ENCODE peak calls at places on chromosome 7, in four cellular contexts. O is brain microvascular endothelial cell, E is cardiac muscle cell, X is stomach. D is an unnamed sample.

GRCh38 chr7:107879400-107880035 is 11.5 kb upstream of the DLD start:
- DNase-seq in O (peak), E (peak), X (peak), D (no peak)

GRCh38 chr7:65429642-65430343 is 56.1 kb downstream of the ZNF92 start:
- DNase-seq in O (no peak), E (no peak), X (no peak), D (no peak)

GRCh38 chr7:22202141-22202540 is 154.8 kb downstream of the RAPGEF5 start:
- DNase-seq in O (peak), E (peak), X (no peak), D (no peak)

GRCh38 chr7:108452707-108453106 is 3.5 kb downstream of the NRCAM start:
- DNase-seq in O (peak), E (peak), X (no peak), D (no peak)

GRCh38 chr7:137003606-137004005 is 135.2 kb downstream of the CHRM2 start:
- DNase-seq in O (no peak), E (no peak), X (no peak), D (no peak)

GRCh38 chr7:45644237-45644636 is 70.1 kb downstream of the ADCY1 start:
- DNase-seq in O (no peak), E (no peak), X (peak), D (peak)

GRCh38 chr7:27775772-27776171 is 35.8 kb downstream of the TAX1BP1 start:
- DNase-seq in O (no peak), E (no peak), X (no peak), D (no peak)

GRCh38 chr7:25726180-25726579 is 425.8 kb upstream of the NFE2L3 start:
- DNase-seq in O (no peak), E (no peak), X (no peak), D (no peak)

GRCh38 chr7:13009517-13009916 is 322.1 kb downstream of the ARL4A start:
- DNase-seq in O (no peak), E (no peak), X (no peak), D (no peak)

GRCh38 chr7:32163141-32163806 is 93.1 kb upstream of the PDE1C start:
- DNase-seq in O (peak), E (peak), X (no peak), D (peak)

GRCh38 chr7:20030915-20031362 is 186.2 kb downstream of the MACC1 start:
- DNase-seq in O (peak), E (peak), X (no peak), D (no peak)

GRCh38 chr7:137609500-137609899 is 237.3 kb downstream of the DGKI start:
- DNase-seq in O (peak), E (peak), X (no peak), D (no peak)

GRCh38 chr7:116241296-116241695 is 31.0 kb downstream of the TES start:
- DNase-seq in O (no peak), E (no peak), X (no peak), D (no peak)

GRCh38 chr7:155883491-155884224 is 71.4 kb upstream of the SHH start:
- DNase-seq in O (no peak), E (no peak), X (peak), D (no peak)

GRCh38 chr7:143405671-143406352 is 2.8 kb downstream of the EPHA1 start:
- DNase-seq in O (no peak), E (no peak), X (no peak), D (no peak)

GRCh38 chr7:10704653-10705052 is 269.0 kb upstream of the PHF14 start:
- DNase-seq in O (no peak), E (no peak), X (no peak), D (no peak)

GRCh38 chr7:10706875-10707493 is 266.7 kb upstream of the PHF14 start:
- DNase-seq in O (no peak), E (no peak), X (no peak), D (no peak)

GRCh38 chr7:10707519-10707918 is 266.2 kb upstream of the PHF14 start:
- DNase-seq in O (no peak), E (no peak), X (no peak), D (no peak)

GRCh38 chr7:10703981-10704380 is 269.7 kb upstream of the PHF14 start:
- DNase-seq in O (no peak), E (no peak), X (no peak), D (no peak)

GRCh38 chr7:10708447-10708846 is 265.2 kb upstream of the PHF14 start:
- DNase-seq in O (no peak), E (no peak), X (no peak), D (no peak)
- TF ChIP-seq CTCF in O (peak), E (no peak), X (no peak), D (no peak)

DNA sequence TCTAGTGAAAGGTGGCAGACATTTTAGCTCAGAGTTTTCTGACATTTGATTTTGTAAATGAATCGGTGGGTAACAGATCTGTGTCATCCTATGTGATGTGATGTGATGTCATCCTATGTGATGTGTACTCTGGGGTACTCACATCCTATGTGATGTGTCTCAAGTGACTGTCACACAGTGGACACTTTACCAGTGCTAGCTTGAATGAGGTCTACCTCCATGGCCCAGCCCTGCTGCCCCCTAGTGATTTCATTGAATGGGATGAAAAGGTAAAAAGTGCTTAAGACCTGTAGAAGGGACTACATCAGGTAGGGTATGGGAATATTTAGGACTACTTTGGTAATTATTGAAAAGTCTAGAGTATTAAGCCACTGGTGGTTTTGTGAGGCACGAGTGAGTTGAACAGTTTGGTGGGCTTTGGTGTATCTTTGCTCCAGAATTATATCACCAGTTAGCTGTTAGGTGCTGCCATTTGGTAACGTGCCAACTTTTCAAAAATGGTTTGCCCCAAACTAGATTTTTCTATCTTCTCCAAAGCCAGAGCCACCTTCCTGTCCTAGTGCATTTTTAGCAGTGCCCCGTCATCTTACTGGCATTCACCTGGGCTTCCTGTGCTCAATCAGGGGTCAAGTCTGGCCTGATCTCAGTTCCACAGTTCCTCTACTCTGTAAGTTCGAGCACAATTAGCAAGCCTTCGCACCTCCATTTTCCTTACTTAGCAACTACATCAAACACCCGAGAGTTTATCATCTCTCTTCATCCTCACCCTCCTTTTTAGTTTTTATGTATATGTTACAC is 9.7 kb downstream of the EIF4H start:
- DNase-seq in O (no peak), E (no peak), X (no peak), D (no peak)
- TF ChIP-seq CTCF in O (peak), E (peak), X (no peak), D (no peak)

GRCh38 chr7:141251957-141252356 is 178.1 kb downstream of the TMEM178B start:
- DNase-seq in O (no peak), E (no peak), X (no peak), D (no peak)
- TF ChIP-seq CTCF in O (peak), E (no peak), X (no peak), D (no peak)

GRCh38 chr7:92926697-92927044 is 90.3 kb upstream of the CDK6 start:
- DNase-seq in O (no peak), E (no peak), X (no peak), D (no peak)
- TF ChIP-seq CTCF in O (no peak), E (no peak), X (no peak), D (no peak)